ENCODE peak calls at places on chromosomes 11 and 22, in eight cellular contexts. C, D, V, E, Q, S, Y and O are unnamed samples.

GRCh38 chr11:74932797-74933196 is 16.1 kb downstream of the XRRA1 start:
- DNase-seq in C (no peak), D (no peak), V (peak), E (no peak), Q (peak), S (no peak), Y (no peak), O (no peak)

GRCh38 chr11:1199689-1200610 is 22.9 kb upstream of the MUC5B start:
- DNase-seq in C (no peak), D (no peak), V (no peak), E (no peak), Q (no peak), S (no peak), Y (no peak), O (no peak)

GRCh38 chr11:12901874-12902481 is 107.1 kb upstream of the RASSF10 start:
- DNase-seq in C (no peak), D (peak), V (peak), E (no peak), Q (no peak), S (no peak), Y (no peak), O (no peak)

GRCh38 chr22:39522567-39523300 is 2.4 kb downstream of the ATF4 start:
- DNase-seq in C (no peak), D (peak), V (peak), E (no peak), Q (no peak), S (no peak), Y (no peak), O (no peak)

GRCh38 chr11:84289381-84289906 is 1003.3 kb upstream of the CCDC90B start:
- DNase-seq in C (no peak), D (peak), V (peak), E (no peak), Q (peak), S (no peak), Y (no peak), O (no peak)

GRCh38 chr11:129849447-129850130 is 33.9 kb downstream of the TMEM45B start:
- DNase-seq in C (no peak), D (no peak), V (no peak), E (no peak), Q (no peak), S (no peak), Y (no peak), O (no peak)

GRCh38 chr11:67640021-67640757 is 626 bp upstream of the TBX10 start:
- DNase-seq in C (peak), D (peak), V (peak), E (no peak), Q (peak), S (no peak), Y (peak), O (no peak)

GRCh38 chr11:71940561-71941219 is 11.8 kb downstream of the RNF121 start:
- DNase-seq in C (no peak), D (no peak), V (peak), E (no peak), Q (no peak), S (no peak), Y (no peak), O (no peak)

GRCh38 chr11:24925091-24925490 is 428.2 kb downstream of the LUZP2 start:
- DNase-seq in C (no peak), D (no peak), V (no peak), E (no peak), Q (no peak), S (no peak), Y (no peak), O (no peak)

GRCh38 chr11:63915961-63916836 is 765 bp downstream of the RCOR2 start:
- DNase-seq in C (no peak), D (peak), V (no peak), E (no peak), Q (no peak), S (no peak), Y (peak), O (no peak)

GRCh38 chr11:113021111-113021510 is 59.9 kb downstream of the NCAM1 start:
- DNase-seq in C (no peak), D (no peak), V (no peak), E (no peak), Q (no peak), S (no peak), Y (no peak), O (no peak)

GRCh38 chr11:88357323-88358039 is 19.9 kb upstream of the CTSC start:
- DNase-seq in C (no peak), D (no peak), V (peak), E (no peak), Q (peak), S (no peak), Y (peak), O (no peak)

GRCh38 chr11:27718853-27719574 is 18.8 kb upstream of the BDNF start:
- DNase-seq in C (no peak), D (peak), V (peak), E (no peak), Q (no peak), S (no peak), Y (peak), O (peak)

GRCh38 chr11:123065634-123066033 is 3.7 kb upstream of the HSPA8 start:
- DNase-seq in C (no peak), D (peak), V (peak), E (no peak), Q (no peak), S (no peak), Y (no peak), O (no peak)

GRCh38 chr11:113505541-113506375 is 30.6 kb upstream of the DRD2 start:
- DNase-seq in C (no peak), D (peak), V (peak), E (peak), Q (peak), S (no peak), Y (no peak), O (no peak)

GRCh38 chr22:29394931-29395581 is 6.7 kb upstream of the AP1B1 start:
- DNase-seq in C (peak), D (peak), V (peak), E (peak), Q (peak), S (peak), Y (peak), O (peak)

GRCh38 chr11:128502736-128503135 is 84.6 kb downstream of the ETS1 start:
- DNase-seq in C (no peak), D (no peak), V (peak), E (no peak), Q (peak), S (no peak), Y (no peak), O (no peak)

GRCh38 chr11:103170865-103171264 is 61.6 kb downstream of the DYNC2H1 start:
- DNase-seq in C (no peak), D (peak), V (peak), E (no peak), Q (no peak), S (no peak), Y (no peak), O (no peak)

GRCh38 chr11:114377612-114378267 is 22.6 kb downstream of the C11orf71 start:
- DNase-seq in C (no peak), D (peak), V (peak), E (no peak), Q (peak), S (no peak), Y (no peak), O (no peak)

GRCh38 chr22:46542011-46542985 is 4.9 kb upstream of the CELSR1 start:
- DNase-seq in C (no peak), D (peak), V (peak), E (peak), Q (peak), S (peak), Y (peak), O (peak)

GRCh38 chr22:37427128-37427710 is at the start of gene ELFN2:
- DNase-seq in C (no peak), D (peak), V (peak), E (no peak), Q (no peak), S (no peak), Y (peak), O (no peak)

GRCh38 chr11:79018371-79018849 is 422.4 kb downstream of the TENM4 start:
- DNase-seq in C (no peak), D (peak), V (peak), E (no peak), Q (peak), S (no peak), Y (no peak), O (no peak)

GRCh38 chr11:106409201-106409600 is 331.7 kb downstream of the AASDHPPT start:
- DNase-seq in C (no peak), D (no peak), V (peak), E (no peak), Q (no peak), S (no peak), Y (no peak), O (no peak)

GRCh38 chr11:130318031-130318673 is 3.4 kb upstream of the ZBTB44 start:
- DNase-seq in C (no peak), D (no peak), V (no peak), E (no peak), Q (no peak), S (no peak), Y (no peak), O (no peak)

GRCh38 chr11:18172686-18173085 is at the start of gene MRGPRX4:
- DNase-seq in C (no peak), D (no peak), V (no peak), E (no peak), Q (no peak), S (no peak), Y (no peak), O (no peak)

GRCh38 chr11:27161071-27161470 is 120.5 kb downstream of the BBOX1 start:
- DNase-seq in C (no peak), D (no peak), V (peak), E (no peak), Q (peak), S (no peak), Y (no peak), O (no peak)

GRCh38 chr11:2578006-2578933 is 121.5 kb downstream of the KCNQ1OT1 start:
- DNase-seq in C (no peak), D (no peak), V (no peak), E (no peak), Q (no peak), S (no peak), Y (no peak), O (no peak)

GRCh38 chr11:43734256-43734655 is 53.7 kb downstream of the HSD17B12 start:
- DNase-seq in C (no peak), D (no peak), V (no peak), E (no peak), Q (no peak), S (no peak), Y (no peak), O (no peak)